ENCODE peak calls at places on chromosomes 3 and 15, in eight cellular contexts. Q, V, O, P, E, H, C and L are unnamed samples.
A peak's percentile ranks its signal among the peaks of the same experiment; 100 is the strongest.

GRCh38 chr3:72397586-72397985 is 450.7 kb downstream of the SHQ1 start:
- ATAC-seq in Q (no peak), V (no peak), O (no peak), P (no peak), E (peak; percentile 45), H (peak; percentile 23), C (no peak), L (no peak)

GRCh38 chr3:123357275-123357674 is 91.6 kb downstream of the ADCY5 start:
- ATAC-seq in Q (no peak), V (no peak), O (no peak), P (no peak), E (no peak), H (no peak), C (no peak), L (no peak)

GRCh38 chr15:60760646-60761504 is 281.9 kb upstream of the ICE2 start:
- ATAC-seq in Q (peak; percentile 94), V (no peak), O (no peak), P (no peak), E (no peak), H (no peak), C (no peak), L (peak; percentile 75)

GRCh38 chr15:65416845-65417416 is 5.8 kb downstream of the IGDCC4 start:
- ATAC-seq in Q (no peak), V (no peak), O (no peak), P (no peak), E (no peak), H (no peak), C (no peak), L (no peak)

GRCh38 chr3:128603811-128604447 is 46.7 kb downstream of the RPN1 start:
- ATAC-seq in Q (no peak), V (no peak), O (no peak), P (no peak), E (no peak), H (no peak), C (peak; percentile 3), L (no peak)

GRCh38 chr15:80803580-80804525 is 24.7 kb downstream of the CEMIP start:
- ATAC-seq in Q (peak; percentile 85), V (no peak), O (no peak), P (no peak), E (no peak), H (no peak), C (no peak), L (no peak)

GRCh38 chr3:113623324-113623723 is 73.1 kb downstream of the USF3 start:
- ATAC-seq in Q (no peak), V (no peak), O (no peak), P (no peak), E (no peak), H (no peak), C (no peak), L (no peak)

GRCh38 chr15:70280781-70281180 is 183.1 kb upstream of the TLE3 start:
- ATAC-seq in Q (no peak), V (no peak), O (no peak), P (no peak), E (no peak), H (no peak), C (no peak), L (no peak)

GRCh38 chr15:84811828-84812227 is 5.3 kb upstream of the ALPK3 start:
- ATAC-seq in Q (no peak), V (no peak), O (no peak), P (no peak), E (no peak), H (no peak), C (no peak), L (no peak)

GRCh38 chr3:159882367-159882766 is 106.3 kb upstream of the IL12A start:
- ATAC-seq in Q (no peak), V (no peak), O (no peak), P (no peak), E (no peak), H (no peak), C (no peak), L (no peak)

GRCh38 chr3:69052567-69052898 is 400 bp upstream of the TMF1 start:
- ATAC-seq in Q (no peak), V (peak; percentile 6), O (peak; percentile 6), P (peak; percentile 32), E (peak; percentile 1), H (no peak), C (no peak), L (peak; percentile 59)

GRCh38 chr15:99729920-99730319 is 3.3 kb downstream of the LYSMD4 start:
- ATAC-seq in Q (no peak), V (peak; percentile 26), O (no peak), P (no peak), E (no peak), H (no peak), C (no peak), L (no peak)

GRCh38 chr15:92411256-92411655 is 17.6 kb downstream of the ST8SIA2 start:
- ATAC-seq in Q (no peak), V (no peak), O (no peak), P (no peak), E (no peak), H (no peak), C (no peak), L (no peak)